ENCODE peak calls at places on chromosome 18, in nine cellular contexts. Y is right lobe of liver; T is substantia nigra; H is thoracic aorta; G is IMR-90; Q is T-helper 9 cell; V is HS-5; N is astrocyte of the spinal cord; P is stimulated activated CD4-positive, alpha-beta T cell treated with anti-CD3 and anti-CD28 coated beads, Interleukin-1b, Interleukin-23, amount 100 ng/mL, for 24 hours. L is an unnamed sample.

GRCh38 chr18:58813090-58813489 is 51.6 kb upstream of the ZNF532 start:
- DNase-seq in V (no peak), T (no peak), G (no peak), H (no peak), Q (no peak), Y (no peak), N (no peak), P (no peak), L (no peak)

GRCh38 chr18:55821219-55821618 is 233.2 kb upstream of the TCF4 start:
- DNase-seq in Q (no peak), P (no peak), H (no peak), T (no peak), N (peak), G (peak), V (no peak), Y (no peak), L (no peak)

GRCh38 chr18:11154983-11155759 is 5.8 kb upstream of the PIEZO2 start:
- DNase-seq in V (no peak), N (no peak), Y (no peak), P (no peak), G (no peak), H (no peak), Q (no peak), T (no peak), L (no peak)

GRCh38 chr18:79528846-79529245 is 133.1 kb downstream of the NFATC1 start:
- DNase-seq in Q (peak), G (peak), H (no peak), V (peak), P (peak), N (peak), T (peak), Y (no peak), L (peak)

GRCh38 chr18:69102959-69103358 is 297.7 kb upstream of the DOK6 start:
- DNase-seq in N (peak), G (peak), Y (no peak), V (peak), Q (no peak), T (no peak), H (no peak), P (no peak), L (no peak)

GRCh38 chr18:48139427-48140347 is 209.2 kb upstream of the SMAD2 start:
- DNase-seq in N (no peak), V (no peak), G (no peak), Y (no peak), P (no peak), Q (no peak), H (no peak), T (no peak), L (no peak)

GRCh38 chr18:77115461-77115907 is 17.1 kb downstream of the MBP start:
- DNase-seq in G (no peak), V (no peak), N (no peak), Y (no peak), T (no peak), H (no peak), Q (no peak), P (no peak), L (no peak)

GRCh38 chr18:9775172-9775571 is 67.1 kb downstream of the RAB31 start:
- DNase-seq in Q (no peak), P (no peak), V (no peak), H (no peak), Y (no peak), T (no peak), N (no peak), G (no peak), L (no peak)

GRCh38 chr18:58396966-58397365 is 231.9 kb downstream of the ALPK2 start:
- DNase-seq in P (no peak), T (no peak), Y (no peak), G (no peak), Q (no peak), H (no peak), V (no peak), N (no peak), L (no peak)

GRCh38 chr18:57856707-57857280 is 53.7 kb upstream of the ATP8B1 start:
- DNase-seq in Y (no peak), G (no peak), Q (no peak), P (no peak), T (no peak), V (no peak), N (no peak), H (no peak), L (no peak)

GRCh38 chr18:42334931-42335330 is 379.9 kb downstream of the PIK3C3 start:
- DNase-seq in P (no peak), Y (no peak), N (no peak), G (no peak), H (no peak), V (no peak), Q (no peak), T (no peak), L (no peak)

GRCh38 chr18:23540867-23541266 is 37.6 kb downstream of the RMC1 start:
- DNase-seq in G (peak), Y (no peak), P (no peak), Q (no peak), T (no peak), H (no peak), V (no peak), N (no peak), L (no peak)

GRCh38 chr18:6729247-6730091 is at the start of gene ARHGAP28:
- DNase-seq in Y (peak), V (no peak), Q (no peak), P (no peak), N (peak), H (no peak), G (peak), T (peak), L (peak)

GRCh38 chr18:55570966-55571365 is 17.0 kb downstream of the TCF4 start:
- DNase-seq in H (no peak), Y (no peak), V (no peak), G (no peak), Q (no peak), T (no peak), N (no peak), P (no peak), L (no peak)

GRCh38 chr18:23259701-23260661 is 124.7 kb downstream of the CABLES1 start:
- DNase-seq in Q (no peak), H (peak), Y (peak), G (peak), P (no peak), N (peak), V (peak), T (peak), L (no peak)

GRCh38 chr18:22238036-22238435 is 68.6 kb downstream of the GATA6 start:
- DNase-seq in V (no peak), N (no peak), Y (no peak), T (no peak), P (no peak), H (no peak), G (no peak), Q (no peak), L (no peak)

GRCh38 chr18:36481201-36481657 is 183.7 kb downstream of the FHOD3 start:
- DNase-seq in G (no peak), Q (no peak), Y (no peak), V (no peak), P (no peak), N (no peak), T (no peak), H (no peak), L (no peak)

GRCh38 chr18:5868218-5868904 is 27.0 kb downstream of the TMEM200C start:
- DNase-seq in H (no peak), V (peak), P (no peak), Q (no peak), N (peak), T (peak), G (peak), Y (peak), L (no peak)

GRCh38 chr18:42030586-42031182 is 75.7 kb downstream of the PIK3C3 start:
- DNase-seq in T (no peak), H (no peak), Q (no peak), N (peak), V (no peak), G (peak), Y (no peak), P (no peak), L (no peak)

GRCh38 chr18:26764584-26764983 is 100.9 kb downstream of the AQP4 start:
- DNase-seq in G (no peak), Q (no peak), N (no peak), P (no peak), Y (no peak), H (no peak), V (no peak), T (no peak), L (no peak)

GRCh38 chr18:55078289-55078916 is 119.1 kb upstream of the CCDC68 start:
- DNase-seq in T (no peak), H (no peak), Y (no peak), Q (no peak), N (no peak), P (no peak), V (no peak), G (no peak), L (no peak)

L was measured in frontal cortex.